ENCODE peak calls at places on chromosomes 11 and 22, in five cellular contexts. J, N, U, I and V are unnamed samples.

GRCh38 chr22:37187891-37188761 is at the start of gene C1QTNF6:
- DNase-seq in U (no peak), J (no peak), I (no peak), N (no peak), V (no peak)

GRCh38 chr11:26688701-26689100 is 33.2 kb downstream of the SLC5A12 start:
- DNase-seq in N (no peak), J (no peak), I (no peak), U (no peak), V (no peak)

GRCh38 chr22:37508431-37508963 is 10.7 kb downstream of the CARD10 start:
- DNase-seq in N (no peak), I (no peak), U (no peak), J (no peak), V (no peak)

GRCh38 chr22:25878933-25879332 is 136.9 kb downstream of the MYO18B start:
- DNase-seq in I (no peak), U (no peak), J (no peak), N (no peak), V (no peak)

GRCh38 chr22:46853191-46853590 is 90.7 kb downstream of the TBC1D22A start:
- DNase-seq in N (no peak), J (no peak), U (no peak), I (no peak), V (no peak)

GRCh38 chr11:91730071-91730470 is 494.5 kb upstream of the FAT3 start:
- DNase-seq in J (no peak), I (no peak), U (no peak), N (no peak), V (no peak)

GRCh38 chr11:112694813-112695212 is 266.4 kb upstream of the NCAM1 start:
- DNase-seq in I (no peak), U (no peak), N (no peak), J (no peak), V (no peak)

GRCh38 chr11:76999597-76999996 is 34.6 kb upstream of the B3GNT6 start:
- DNase-seq in J (no peak), N (no peak), U (no peak), I (no peak), V (no peak)

GRCh38 chr11:33034983-33035382 is 4.4 kb upstream of the TCP11L1 start:
- DNase-seq in J (no peak), I (no peak), U (no peak), N (no peak), V (no peak)

GRCh38 chr22:41524809-41525449 is 19.3 kb downstream of the POLR3H start:
- DNase-seq in I (peak; percentile 63), J (no peak), N (peak; percentile 17), U (peak; percentile 60), V (no peak)

GRCh38 chr11:94171693-94172440 is 43.2 kb downstream of the PANX1 start:
- DNase-seq in I (peak; percentile 54), N (no peak), J (no peak), U (no peak), V (no peak)

GRCh38 chr11:72174299-72175070 is 17.5 kb upstream of the FOLR1 start:
- DNase-seq in J (no peak), N (no peak), I (no peak), U (no peak), V (no peak)

GRCh38 chr11:86977441-86978050 is 22.4 kb upstream of the FZD4 start:
- DNase-seq in N (no peak), U (no peak), I (no peak), J (no peak), V (no peak)

GRCh38 chr11:64778223-64778472 is 194 bp downstream of the SF1 start:
- DNase-seq in I (no peak), J (no peak), U (no peak), N (no peak), V (no peak)

GRCh38 chr11:125330462-125331325 is 165.4 kb downstream of the FEZ1 start:
- DNase-seq in J (no peak), N (no peak), I (no peak), U (no peak), V (no peak)

GRCh38 chr11:61080986-61081590 is 21.2 kb upstream of the CD5 start:
- DNase-seq in U (no peak), N (no peak), J (no peak), I (no peak), V (no peak)

GRCh38 chr11:78688460-78688859 is 113.8 kb upstream of the NARS2 start:
- DNase-seq in I (no peak), N (no peak), U (no peak), J (no peak), V (peak; percentile 31)

GRCh38 chr22:37626144-37626543 is 13.3 kb upstream of the SH3BP1 start:
- DNase-seq in I (no peak), N (no peak), U (no peak), J (no peak), V (no peak)

GRCh38 chr22:48147404-48147803 is 1385.0 kb downstream of the TBC1D22A start:
- DNase-seq in J (no peak), N (no peak), U (no peak), I (no peak), V (no peak)

GRCh38 chr11:6736495-6737121 is 35.2 kb downstream of the OR2AG2 start:
- DNase-seq in U (no peak), I (no peak), J (no peak), N (no peak), V (no peak)

GRCh38 chr11:121930004-121930965 is 185.7 kb downstream of the BLID start:
- DNase-seq in J (no peak), N (no peak), U (no peak), I (no peak), V (no peak)